ENCODE peak calls at places on chromosomes 3 and 15, in five cellular contexts. One of them, this sample, is unnamed.

GRCh38 chr3:109050591-109051167 is 67.3 kb downstream of the MORC1 start:
- DNase-seq in NCI-H1105: no peak
- DNase-seq in hepatic stellate cell: peak
- DNase-seq in AG09319: no peak
- DNase-seq in frontal cortex: no peak
- DNase-seq in this sample: no peak

GRCh38 chr15:39756806-39757522 is 25.7 kb downstream of the FSIP1 start:
- DNase-seq in NCI-H1105: peak
- DNase-seq in hepatic stellate cell: no peak
- DNase-seq in AG09319: peak
- DNase-seq in frontal cortex: no peak
- DNase-seq in this sample: no peak

GRCh38 chr15:83018477-83018876 is 7.0 kb upstream of the C15orf40 start:
- DNase-seq in NCI-H1105: no peak
- DNase-seq in hepatic stellate cell: no peak
- DNase-seq in AG09319: no peak
- DNase-seq in frontal cortex: no peak
- DNase-seq in this sample: no peak

GRCh38 chr15:76345880-76346665 is 9.5 kb downstream of the ISL2 start:
- DNase-seq in NCI-H1105: no peak
- DNase-seq in hepatic stellate cell: no peak
- DNase-seq in AG09319: no peak
- DNase-seq in frontal cortex: no peak
- DNase-seq in this sample: no peak

GRCh38 chr3:42229942-42230688 is 35.9 kb downstream of the CCK start:
- DNase-seq in NCI-H1105: peak
- DNase-seq in hepatic stellate cell: peak
- DNase-seq in AG09319: peak
- DNase-seq in frontal cortex: no peak
- DNase-seq in this sample: no peak

GRCh38 chr15:61830536-61831330 is 229.5 kb downstream of the VPS13C start:
- DNase-seq in NCI-H1105: no peak
- DNase-seq in hepatic stellate cell: no peak
- DNase-seq in AG09319: no peak
- DNase-seq in frontal cortex: no peak
- DNase-seq in this sample: no peak

GRCh38 chr15:40320931-40321371 is 2.5 kb upstream of the INAFM2 start:
- DNase-seq in NCI-H1105: peak
- DNase-seq in hepatic stellate cell: peak
- DNase-seq in AG09319: no peak
- DNase-seq in frontal cortex: peak
- DNase-seq in this sample: no peak

GRCh38 chr3:11546657-11547302 is 96.9 kb downstream of the VGLL4 start:
- DNase-seq in NCI-H1105: no peak
- DNase-seq in hepatic stellate cell: no peak
- DNase-seq in AG09319: no peak
- DNase-seq in frontal cortex: no peak
- DNase-seq in this sample: no peak

GRCh38 chr15:39770748-39771689 is 11.6 kb downstream of the FSIP1 start:
- DNase-seq in NCI-H1105: no peak
- DNase-seq in hepatic stellate cell: peak
- DNase-seq in AG09319: no peak
- DNase-seq in frontal cortex: no peak
- DNase-seq in this sample: no peak

GRCh38 chr3:46880884-46881818 is 3.6 kb downstream of the PTH1R start:
- DNase-seq in NCI-H1105: no peak
- DNase-seq in hepatic stellate cell: no peak
- DNase-seq in AG09319: no peak
- DNase-seq in frontal cortex: no peak
- DNase-seq in this sample: no peak

GRCh38 chr3:10198761-10199688 is 34.3 kb downstream of the IRAK2 start:
- DNase-seq in NCI-H1105: no peak
- DNase-seq in hepatic stellate cell: no peak
- DNase-seq in AG09319: no peak
- DNase-seq in frontal cortex: no peak
- DNase-seq in this sample: no peak

GRCh38 chr15:101162701-101163483 is 89.0 kb downstream of the CHSY1 start:
- DNase-seq in NCI-H1105: no peak
- DNase-seq in hepatic stellate cell: no peak
- DNase-seq in AG09319: no peak
- DNase-seq in frontal cortex: peak
- DNase-seq in this sample: no peak

GRCh38 chr3:145704020-145704419 is 457.0 kb downstream of the PLOD2 start:
- DNase-seq in NCI-H1105: no peak
- DNase-seq in hepatic stellate cell: no peak
- DNase-seq in AG09319: no peak
- DNase-seq in frontal cortex: no peak
- DNase-seq in this sample: no peak

GRCh38 chr15:86016750-86017149 is 62.9 kb upstream of the AGBL1 start:
- DNase-seq in NCI-H1105: no peak
- DNase-seq in hepatic stellate cell: no peak
- DNase-seq in AG09319: no peak
- DNase-seq in frontal cortex: no peak
- DNase-seq in this sample: no peak

GRCh38 chr15:55403531-55403930 is 4.6 kb downstream of the CCPG1 start:
- DNase-seq in NCI-H1105: no peak
- DNase-seq in hepatic stellate cell: no peak
- DNase-seq in AG09319: peak
- DNase-seq in frontal cortex: no peak
- DNase-seq in this sample: no peak

GRCh38 chr3:108662141-108662738 is 72.7 kb downstream of the DZIP3 start:
- DNase-seq in NCI-H1105: peak
- DNase-seq in hepatic stellate cell: peak
- DNase-seq in AG09319: peak
- DNase-seq in frontal cortex: peak
- DNase-seq in this sample: no peak

GRCh38 chr3:59580499-59580898 is 530.7 kb upstream of the CFAP20DC start:
- DNase-seq in NCI-H1105: no peak
- DNase-seq in hepatic stellate cell: no peak
- DNase-seq in AG09319: no peak
- DNase-seq in frontal cortex: no peak
- DNase-seq in this sample: no peak

GRCh38 chr15:90645873-90646605 is 71.1 kb upstream of the BLM start:
- DNase-seq in NCI-H1105: no peak
- DNase-seq in hepatic stellate cell: no peak
- DNase-seq in AG09319: no peak
- DNase-seq in frontal cortex: no peak
- DNase-seq in this sample: no peak

GRCh38 chr15:52579852-52580251 is 11.0 kb upstream of the ARPP19 start:
- DNase-seq in NCI-H1105: no peak
- DNase-seq in hepatic stellate cell: no peak
- DNase-seq in AG09319: no peak
- DNase-seq in frontal cortex: no peak
- DNase-seq in this sample: no peak

GRCh38 chr15:80403712-80404056 is 498 bp upstream of the ARNT2 start:
- DNase-seq in NCI-H1105: no peak
- DNase-seq in hepatic stellate cell: no peak
- DNase-seq in AG09319: no peak
- DNase-seq in frontal cortex: peak
- DNase-seq in this sample: peak

GRCh38 chr15:79023546-79023890 is 67.1 kb downstream of the RASGRF1 start:
- DNase-seq in NCI-H1105: no peak
- DNase-seq in hepatic stellate cell: no peak
- DNase-seq in AG09319: no peak
- DNase-seq in frontal cortex: no peak
- DNase-seq in this sample: no peak

GRCh38 chr3:41267975-41268640 is 68.8 kb downstream of the CTNNB1 start:
- DNase-seq in NCI-H1105: no peak
- DNase-seq in hepatic stellate cell: peak
- DNase-seq in AG09319: peak
- DNase-seq in frontal cortex: no peak
- DNase-seq in this sample: no peak

GRCh38 chr3:48634661-48635221 is 520 bp downstream of the SLC26A6 start:
- DNase-seq in NCI-H1105: no peak
- DNase-seq in hepatic stellate cell: peak
- DNase-seq in AG09319: peak
- DNase-seq in frontal cortex: no peak
- DNase-seq in this sample: no peak

GRCh38 chr3:143168518-143169192 is 49.1 kb downstream of the CHST2 start:
- DNase-seq in NCI-H1105: no peak
- DNase-seq in hepatic stellate cell: peak
- DNase-seq in AG09319: no peak
- DNase-seq in frontal cortex: no peak
- DNase-seq in this sample: no peak

GRCh38 chr3:42683875-42684593 is 1.3 kb upstream of the KLHL40 start:
- DNase-seq in NCI-H1105: no peak
- DNase-seq in hepatic stellate cell: peak
- DNase-seq in AG09319: peak
- DNase-seq in frontal cortex: peak
- DNase-seq in this sample: no peak

GRCh38 chr3:37906734-37907282 is 45.1 kb downstream of the CTDSPL start:
- DNase-seq in NCI-H1105: no peak
- DNase-seq in hepatic stellate cell: no peak
- DNase-seq in AG09319: no peak
- DNase-seq in frontal cortex: no peak
- DNase-seq in this sample: no peak

GRCh38 chr15:74311734-74312444 is 55.6 kb downstream of the CYP11A1 start:
- DNase-seq in NCI-H1105: no peak
- DNase-seq in hepatic stellate cell: peak
- DNase-seq in AG09319: no peak
- DNase-seq in frontal cortex: no peak
- DNase-seq in this sample: no peak

GRCh38 chr3:177230641-177231040 is 33.4 kb upstream of the TBL1XR1 start:
- DNase-seq in NCI-H1105: no peak
- DNase-seq in hepatic stellate cell: no peak
- DNase-seq in AG09319: no peak
- DNase-seq in frontal cortex: no peak
- DNase-seq in this sample: no peak

GRCh38 chr3:142706308-142707127 is 17.3 kb upstream of the TRPC1 start:
- DNase-seq in NCI-H1105: no peak
- DNase-seq in hepatic stellate cell: no peak
- DNase-seq in AG09319: no peak
- DNase-seq in frontal cortex: no peak
- DNase-seq in this sample: no peak

GRCh38 chr15:28101201-28101600 is 2.1 kb upstream of the OCA2 start:
- DNase-seq in NCI-H1105: no peak
- DNase-seq in hepatic stellate cell: no peak
- DNase-seq in AG09319: no peak
- DNase-seq in frontal cortex: no peak
- DNase-seq in this sample: no peak

GRCh38 chr15:62067448-62068044 is 769 bp downstream of the C2CD4A start:
- DNase-seq in NCI-H1105: peak
- DNase-seq in hepatic stellate cell: no peak
- DNase-seq in AG09319: no peak
- DNase-seq in frontal cortex: no peak
- DNase-seq in this sample: peak

GRCh38 chr3:57983734-57984518 is 24.3 kb upstream of the FLNB start:
- DNase-seq in NCI-H1105: no peak
- DNase-seq in hepatic stellate cell: peak
- DNase-seq in AG09319: peak
- DNase-seq in frontal cortex: no peak
- DNase-seq in this sample: no peak

GRCh38 chr15:28936081-28936480 is 50.3 kb downstream of the APBA2 start:
- DNase-seq in NCI-H1105: no peak
- DNase-seq in hepatic stellate cell: no peak
- DNase-seq in AG09319: no peak
- DNase-seq in frontal cortex: no peak
- DNase-seq in this sample: no peak

GRCh38 chr3:107432013-107432515 is 54.8 kb downstream of the CCDC54 start:
- DNase-seq in NCI-H1105: peak
- DNase-seq in hepatic stellate cell: peak
- DNase-seq in AG09319: no peak
- DNase-seq in frontal cortex: no peak
- DNase-seq in this sample: no peak

GRCh38 chr15:52291204-52291603 is 4.4 kb downstream of the MYO5C start:
- DNase-seq in NCI-H1105: no peak
- DNase-seq in hepatic stellate cell: no peak
- DNase-seq in AG09319: no peak
- DNase-seq in frontal cortex: no peak
- DNase-seq in this sample: no peak

This sample was measured in progenitor cell of endocrine pancreas.